ENCODE peak calls at places on chromosomes 3 and 15, in four cellular contexts. One of them, this sample, is unnamed.

GRCh38 chr15:25056484-25057429 is 102.0 kb downstream of the SNRPN start:
- DNase-seq in activated B cell treated with CpG ODN at 0.5 μM for 24 hours: no peak
- DNase-seq in IMR-90: no peak
- DNase-seq in AG10803: no peak
- DNase-seq in this sample: no peak

GRCh38 chr3:175940243-175940642 is 1081.1 kb downstream of the NAALADL2 start:
- DNase-seq in IMR-90: peak; percentile 46
- DNase-seq in activated B cell treated with CpG ODN at 0.5 μM for 24 hours: no peak
- DNase-seq in AG10803: peak; percentile 24
- DNase-seq in this sample: no peak

GRCh38 chr15:92079047-92079446 is 225.5 kb downstream of the SLCO3A1 start:
- DNase-seq in activated B cell treated with CpG ODN at 0.5 μM for 24 hours: no peak
- DNase-seq in IMR-90: no peak
- DNase-seq in AG10803: no peak
- DNase-seq in this sample: no peak

GRCh38 chr3:64353256-64353655 is 128.0 kb upstream of the PRICKLE2 start:
- DNase-seq in IMR-90: peak; percentile 65
- DNase-seq in activated B cell treated with CpG ODN at 0.5 μM for 24 hours: no peak
- DNase-seq in AG10803: peak; percentile 66
- DNase-seq in this sample: no peak

GRCh38 chr3:173913985-173914421 is 516.5 kb downstream of the NLGN1 start:
- DNase-seq in IMR-90: no peak
- DNase-seq in activated B cell treated with CpG ODN at 0.5 μM for 24 hours: no peak
- DNase-seq in AG10803: peak; percentile 44
- DNase-seq in this sample: no peak

GRCh38 chr15:79091204-79091867 is 756 bp upstream of the RASGRF1 start:
- DNase-seq in activated B cell treated with CpG ODN at 0.5 μM for 24 hours: no peak
- DNase-seq in IMR-90: peak; percentile 6
- DNase-seq in AG10803: no peak
- DNase-seq in this sample: no peak

GRCh38 chr15:76576526-76577279 is 240.1 kb downstream of the ISL2 start:
- DNase-seq in activated B cell treated with CpG ODN at 0.5 μM for 24 hours: no peak
- DNase-seq in IMR-90: peak; percentile 55
- DNase-seq in AG10803: peak; percentile 71
- DNase-seq in this sample: no peak

GRCh38 chr3:78402720-78403119 is 1362.8 kb downstream of the ROBO2 start:
- DNase-seq in AG10803: no peak
- DNase-seq in activated B cell treated with CpG ODN at 0.5 μM for 24 hours: no peak
- DNase-seq in IMR-90: no peak
- DNase-seq in this sample: no peak

GRCh38 chr3:182527745-182528144 is 265.6 kb upstream of the ATP11B start:
- DNase-seq in AG10803: no peak
- DNase-seq in activated B cell treated with CpG ODN at 0.5 μM for 24 hours: no peak
- DNase-seq in IMR-90: no peak
- DNase-seq in this sample: no peak

GRCh38 chr15:43420435-43420834 is 49.5 kb downstream of the TUBGCP4 start:
- DNase-seq in activated B cell treated with CpG ODN at 0.5 μM for 24 hours: no peak
- DNase-seq in AG10803: no peak
- DNase-seq in IMR-90: no peak
- DNase-seq in this sample: no peak

GRCh38 chr15:77346637-77347036 is 73.3 kb downstream of the PEAK1 start:
- DNase-seq in IMR-90: no peak
- DNase-seq in AG10803: no peak
- DNase-seq in activated B cell treated with CpG ODN at 0.5 μM for 24 hours: no peak
- DNase-seq in this sample: no peak

GRCh38 chr3:190617185-190617584 is 103.3 kb downstream of the IL1RAP start:
- DNase-seq in activated B cell treated with CpG ODN at 0.5 μM for 24 hours: no peak
- DNase-seq in IMR-90: no peak
- DNase-seq in AG10803: no peak
- DNase-seq in this sample: no peak

GRCh38 chr3:124281453-124282316 is 289.8 kb upstream of the ROPN1 start:
- DNase-seq in IMR-90: peak; percentile 55
- DNase-seq in AG10803: peak; percentile 55
- DNase-seq in activated B cell treated with CpG ODN at 0.5 μM for 24 hours: no peak
- DNase-seq in this sample: no peak

GRCh38 chr3:52299815-52300611 is 12.4 kb downstream of the GLYCTK start:
- DNase-seq in activated B cell treated with CpG ODN at 0.5 μM for 24 hours: no peak
- DNase-seq in AG10803: no peak
- DNase-seq in IMR-90: peak; percentile 34
- DNase-seq in this sample: no peak

GRCh38 chr3:180401226-180401625 is 200.7 kb upstream of the TTC14 start:
- DNase-seq in activated B cell treated with CpG ODN at 0.5 μM for 24 hours: no peak
- DNase-seq in AG10803: no peak
- DNase-seq in IMR-90: peak; percentile 8
- DNase-seq in this sample: no peak

GRCh38 chr3:35383719-35384555 is 255.4 kb upstream of the ARPP21 start:
- DNase-seq in activated B cell treated with CpG ODN at 0.5 μM for 24 hours: no peak
- DNase-seq in IMR-90: no peak
- DNase-seq in AG10803: no peak
- DNase-seq in this sample: no peak

GRCh38 chr3:9686703-9687102 is 16.9 kb upstream of the CPNE9 start:
- DNase-seq in AG10803: no peak
- DNase-seq in IMR-90: no peak
- DNase-seq in activated B cell treated with CpG ODN at 0.5 μM for 24 hours: no peak
- DNase-seq in this sample: no peak

GRCh38 chr3:46960081-46960701 is 16.4 kb downstream of the CCDC12 start:
- DNase-seq in activated B cell treated with CpG ODN at 0.5 μM for 24 hours: no peak
- DNase-seq in IMR-90: peak; percentile 78
- DNase-seq in AG10803: peak; percentile 56
- DNase-seq in this sample: no peak

GRCh38 chr3:107796786-107797185 is 274.0 kb downstream of the BBX start:
- DNase-seq in AG10803: peak; percentile 78
- DNase-seq in activated B cell treated with CpG ODN at 0.5 μM for 24 hours: no peak
- DNase-seq in IMR-90: peak; percentile 69
- DNase-seq in this sample: no peak

GRCh38 chr3:123880998-123881561 is 3.1 kb downstream of the MYLK start:
- DNase-seq in IMR-90: peak; percentile 63
- DNase-seq in activated B cell treated with CpG ODN at 0.5 μM for 24 hours: no peak
- DNase-seq in AG10803: peak; percentile 63
- DNase-seq in this sample: no peak

GRCh38 chr3:55491296-55491816 is 4.2 kb upstream of the WNT5A start:
- DNase-seq in AG10803: peak; percentile 94
- DNase-seq in activated B cell treated with CpG ODN at 0.5 μM for 24 hours: no peak
- DNase-seq in IMR-90: peak; percentile 92
- DNase-seq in this sample: no peak

GRCh38 chr3:13391308-13391707 is 28.8 kb downstream of the NUP210 start:
- DNase-seq in IMR-90: no peak
- DNase-seq in activated B cell treated with CpG ODN at 0.5 μM for 24 hours: no peak
- DNase-seq in AG10803: no peak
- DNase-seq in this sample: no peak
- TF ChIP-seq CTCF in IMR-90: no peak
- TF ChIP-seq CTCF in activated B cell treated with CpG ODN at 0.5 μM for 24 hours: no peak
- TF ChIP-seq CTCF in AG10803: no peak
- TF ChIP-seq CTCF in this sample: no peak

DNA sequence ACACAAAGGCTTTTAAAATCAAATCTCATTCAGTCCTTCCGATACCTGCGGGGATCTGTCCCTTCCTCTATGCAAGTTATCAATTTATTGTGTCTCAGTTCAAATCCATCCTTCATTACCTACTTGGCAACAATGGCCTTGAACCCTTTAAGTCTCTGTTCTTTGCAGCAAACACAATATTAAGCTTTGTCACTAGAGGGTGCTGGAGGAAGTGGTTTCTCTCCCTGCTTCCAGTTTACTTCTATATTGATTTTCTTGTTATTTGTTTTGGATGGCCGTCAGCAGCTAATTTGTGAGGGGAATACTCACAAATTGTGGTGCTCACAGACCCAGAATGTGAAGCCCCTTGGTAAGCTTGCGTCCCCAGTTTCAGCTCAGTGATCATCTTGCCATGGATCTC is 278.3 kb downstream of the FGF12 start:
- DNase-seq in activated B cell treated with CpG ODN at 0.5 μM for 24 hours: no peak
- DNase-seq in AG10803: no peak
- DNase-seq in IMR-90: no peak
- DNase-seq in this sample: no peak
- TF ChIP-seq CTCF in activated B cell treated with CpG ODN at 0.5 μM for 24 hours: no peak
- TF ChIP-seq CTCF in AG10803: peak; percentile 16
- TF ChIP-seq CTCF in IMR-90: peak; percentile 15
- TF ChIP-seq CTCF in this sample: peak; percentile 9

GRCh38 chr3:128782282-128783146 is 56.5 kb downstream of the RAB7A start:
- DNase-seq in AG10803: no peak
- DNase-seq in activated B cell treated with CpG ODN at 0.5 μM for 24 hours: no peak
- DNase-seq in IMR-90: no peak
- DNase-seq in this sample: no peak

GRCh38 chr3:128784843-128785242 is 58.9 kb downstream of the RAB7A start:
- DNase-seq in IMR-90: no peak
- DNase-seq in activated B cell treated with CpG ODN at 0.5 μM for 24 hours: no peak
- DNase-seq in AG10803: no peak
- DNase-seq in this sample: no peak

GRCh38 chr3:128786434-128787020 is 60.5 kb downstream of the RAB7A start:
- DNase-seq in AG10803: peak; percentile 53
- DNase-seq in activated B cell treated with CpG ODN at 0.5 μM for 24 hours: no peak
- DNase-seq in IMR-90: peak; percentile 30
- DNase-seq in this sample: no peak

GRCh38 chr3:128783774-128784173 is 57.8 kb downstream of the RAB7A start:
- DNase-seq in IMR-90: no peak
- DNase-seq in activated B cell treated with CpG ODN at 0.5 μM for 24 hours: no peak
- DNase-seq in AG10803: no peak
- DNase-seq in this sample: no peak

GRCh38 chr3:128784228-128784627 is 58.2 kb downstream of the RAB7A start:
- DNase-seq in IMR-90: no peak
- DNase-seq in activated B cell treated with CpG ODN at 0.5 μM for 24 hours: no peak
- DNase-seq in AG10803: no peak
- DNase-seq in this sample: no peak
- TF ChIP-seq CTCF in IMR-90: peak; percentile 37
- TF ChIP-seq CTCF in activated B cell treated with CpG ODN at 0.5 μM for 24 hours: no peak
- TF ChIP-seq CTCF in AG10803: peak; percentile 22
- TF ChIP-seq CTCF in this sample: peak; percentile 55

GRCh38 chr3:126474498-126475410 is 937 bp downstream of the ZXDC start:
- DNase-seq in activated B cell treated with CpG ODN at 0.5 μM for 24 hours: no peak
- DNase-seq in AG10803: peak; percentile 37
- DNase-seq in IMR-90: peak; percentile 35
- DNase-seq in this sample: no peak

GRCh38 chr3:126476166-126476975 is 680 bp upstream of the ZXDC start:
- DNase-seq in activated B cell treated with CpG ODN at 0.5 μM for 24 hours: peak; percentile 62
- DNase-seq in AG10803: peak; percentile 13
- DNase-seq in IMR-90: peak; percentile 25
- DNase-seq in this sample: peak; percentile 78

GRCh38 chr3:126476976-126477330 is 1.3 kb upstream of the ZXDC start:
- DNase-seq in IMR-90: no peak
- DNase-seq in AG10803: no peak
- DNase-seq in activated B cell treated with CpG ODN at 0.5 μM for 24 hours: no peak
- DNase-seq in this sample: no peak

GRCh38 chr3:126473292-126474168 is 2.2 kb downstream of the ZXDC start:
- DNase-seq in activated B cell treated with CpG ODN at 0.5 μM for 24 hours: no peak
- DNase-seq in IMR-90: no peak
- DNase-seq in AG10803: no peak
- DNase-seq in this sample: no peak

DNA sequence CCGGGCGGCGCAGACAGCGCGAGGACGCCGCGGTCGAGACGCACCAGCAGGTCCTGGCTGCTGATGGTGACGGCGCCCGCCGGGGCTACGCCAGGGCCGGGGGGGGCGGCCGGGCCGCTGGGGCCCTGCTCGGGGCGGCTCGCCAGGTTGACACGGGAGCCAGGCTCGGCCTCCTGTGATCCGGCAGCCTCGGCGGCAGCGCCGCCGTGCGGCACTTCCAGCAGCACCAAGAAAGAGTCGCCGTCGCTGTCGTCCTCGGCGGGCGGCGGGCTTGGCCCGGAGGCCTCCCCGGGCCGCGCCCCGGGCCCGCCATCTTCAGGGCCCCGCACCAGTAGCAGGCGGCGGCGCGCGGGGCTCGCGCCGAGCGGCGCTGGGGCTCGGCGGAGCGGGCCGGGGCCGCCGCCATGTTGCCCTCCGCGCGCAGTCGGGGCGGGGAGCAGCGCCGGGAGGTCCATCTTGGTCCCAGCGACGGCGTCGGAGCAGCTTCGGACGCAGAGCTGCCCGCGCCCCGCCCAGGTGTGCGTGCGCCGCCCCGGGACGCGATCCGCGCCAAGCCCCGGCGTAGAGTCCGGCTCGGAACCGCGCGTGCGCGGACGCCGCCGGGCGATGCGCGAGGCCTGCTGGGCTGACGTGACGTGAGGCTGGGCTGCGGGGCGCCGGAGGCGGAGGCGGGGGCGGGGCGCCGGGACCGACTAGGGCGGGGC is at the start of gene ZXDC:
- DNase-seq in AG10803: peak; percentile 93
- DNase-seq in IMR-90: peak; percentile 91
- DNase-seq in activated B cell treated with CpG ODN at 0.5 μM for 24 hours: peak; percentile 92
- DNase-seq in this sample: peak; percentile 98
- TF ChIP-seq CTCF in AG10803: peak; percentile 43
- TF ChIP-seq CTCF in IMR-90: peak; percentile 51
- TF ChIP-seq CTCF in activated B cell treated with CpG ODN at 0.5 μM for 24 hours: no peak
- TF ChIP-seq CTCF in this sample: peak; percentile 22

GRCh38 chr15:61115679-61116078 is 113.4 kb downstream of the RORA start:
- DNase-seq in IMR-90: peak; percentile 3
- DNase-seq in AG10803: peak; percentile 22
- DNase-seq in activated B cell treated with CpG ODN at 0.5 μM for 24 hours: no peak
- DNase-seq in this sample: no peak

GRCh38 chr15:61119556-61119955 is 109.5 kb downstream of the RORA start:
- DNase-seq in IMR-90: no peak
- DNase-seq in activated B cell treated with CpG ODN at 0.5 μM for 24 hours: no peak
- DNase-seq in AG10803: peak; percentile 5
- DNase-seq in this sample: no peak

GRCh38 chr15:61116830-61117229 is 112.3 kb downstream of the RORA start:
- DNase-seq in IMR-90: no peak
- DNase-seq in activated B cell treated with CpG ODN at 0.5 μM for 24 hours: no peak
- DNase-seq in AG10803: no peak
- DNase-seq in this sample: no peak

GRCh38 chr15:61115241-61115640 is 113.9 kb downstream of the RORA start:
- DNase-seq in activated B cell treated with CpG ODN at 0.5 μM for 24 hours: no peak
- DNase-seq in AG10803: peak; percentile 81
- DNase-seq in IMR-90: peak; percentile 2
- DNase-seq in this sample: no peak

GRCh38 chr15:61118885-61119284 is 110.2 kb downstream of the RORA start:
- DNase-seq in activated B cell treated with CpG ODN at 0.5 μM for 24 hours: no peak
- DNase-seq in AG10803: no peak
- DNase-seq in IMR-90: no peak
- DNase-seq in this sample: peak; percentile 26
- TF ChIP-seq CTCF in activated B cell treated with CpG ODN at 0.5 μM for 24 hours: no peak
- TF ChIP-seq CTCF in AG10803: no peak
- TF ChIP-seq CTCF in IMR-90: peak; percentile 3
- TF ChIP-seq CTCF in this sample: peak; percentile 12

DNA sequence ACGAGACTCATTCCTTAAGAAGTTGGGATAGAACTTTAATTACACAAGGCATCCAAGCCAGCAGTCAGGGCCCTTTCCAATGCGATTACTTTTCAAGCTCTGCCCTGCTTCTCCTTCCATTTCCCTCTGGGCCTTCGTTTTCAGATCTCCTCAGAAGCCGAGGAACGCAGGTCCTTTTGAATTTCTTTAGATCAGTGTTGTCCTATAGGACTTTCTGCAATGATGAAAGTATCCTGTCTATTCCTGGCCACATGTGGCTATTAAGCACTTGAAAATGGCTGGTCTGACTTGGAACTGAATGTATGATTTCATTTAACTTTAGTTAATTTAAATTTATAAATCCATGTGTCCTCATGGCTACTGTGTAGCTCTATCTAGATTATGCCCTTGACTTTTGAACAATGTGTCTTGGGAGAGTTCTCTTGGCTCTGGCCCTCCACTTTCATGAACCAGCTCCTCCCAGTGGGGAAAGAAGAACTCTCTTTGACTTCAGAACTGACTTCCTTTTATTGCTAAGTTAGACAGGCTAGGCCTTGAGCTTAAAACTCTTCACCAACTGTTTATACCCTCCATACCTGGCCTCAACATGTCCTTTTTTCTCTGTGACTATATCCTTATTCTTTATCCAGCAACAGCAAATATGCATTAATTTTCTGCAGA is 22.7 kb downstream of the TGFBR2 start:
- DNase-seq in IMR-90: no peak
- DNase-seq in AG10803: no peak
- DNase-seq in activated B cell treated with CpG ODN at 0.5 μM for 24 hours: no peak
- DNase-seq in this sample: no peak
- TF ChIP-seq CTCF in IMR-90: no peak
- TF ChIP-seq CTCF in AG10803: no peak
- TF ChIP-seq CTCF in activated B cell treated with CpG ODN at 0.5 μM for 24 hours: no peak
- TF ChIP-seq CTCF in this sample: no peak

GRCh38 chr15:36278219-36278618 is 301.2 kb upstream of the CDIN1 start:
- DNase-seq in activated B cell treated with CpG ODN at 0.5 μM for 24 hours: no peak
- DNase-seq in AG10803: no peak
- DNase-seq in IMR-90: peak; percentile 11
- DNase-seq in this sample: no peak
- TF ChIP-seq CTCF in activated B cell treated with CpG ODN at 0.5 μM for 24 hours: no peak
- TF ChIP-seq CTCF in AG10803: peak; percentile 5
- TF ChIP-seq CTCF in IMR-90: peak; percentile 14
- TF ChIP-seq CTCF in this sample: no peak

This sample was measured in D721Med.